ENCODE peak calls at places on chromosomes 2 and 18, in four cellular contexts. D is stimulated activated CD8-positive, alpha-beta memory T cell treated with anti-CD3 and anti-CD28 coated beads, Interleukin-15, amount 100 ng/mL, for 1 hour; I is CD8-positive, alpha-beta T cell; T is iris pigment epithelial cell. N is an unnamed sample.

GRCh38 chr2:140650825-140651224 is 1480.0 kb downstream of the LRP1B start:
- DNase-seq in D (no peak), I (no peak), T (peak), N (no peak)

GRCh38 chr18:55587341-55588000 is 521 bp downstream of the TCF4 start:
- DNase-seq in D (no peak), I (no peak), T (peak), N (no peak)

GRCh38 chr2:119255760-119256573 is 32.3 kb downstream of the STEAP3 start:
- DNase-seq in D (no peak), I (no peak), T (peak), N (no peak)

GRCh38 chr2:62149708-62150107 is 46.2 kb upstream of the B3GNT2 start:
- DNase-seq in D (no peak), I (no peak), T (peak), N (no peak)

GRCh38 chr2:220572385-220572784 is 945.0 kb downstream of the SLC4A3 start:
- DNase-seq in D (no peak), I (no peak), T (peak), N (no peak)

GRCh38 chr18:32454667-32455066 is 16.0 kb downstream of the GAREM1 start:
- DNase-seq in D (no peak), I (no peak), T (no peak), N (no peak)

GRCh38 chr2:29281086-29281485 is 165.9 kb downstream of the CLIP4 start:
- DNase-seq in D (no peak), I (no peak), T (no peak), N (no peak)

GRCh38 chr2:69491864-69492263 is 54.6 kb upstream of the NFU1 start:
- DNase-seq in D (no peak), I (no peak), T (no peak), N (no peak)

GRCh38 chr18:44815108-44815507 is 134.4 kb downstream of the SETBP1 start:
- DNase-seq in D (no peak), I (no peak), T (no peak), N (no peak)

GRCh38 chr2:9474361-9475117 is at the start of gene IAH1:
- DNase-seq in D (peak), I (peak), T (peak), N (peak)